ENCODE peak calls at places on chromosome 5, in nine cellular contexts. One of them, this sample, is unnamed.

GRCh38 chr5:138372653-138373052 is 20.2 kb downstream of the KDM3B start:
- DNase-seq in left lobe of liver: no peak
- DNase-seq in stimulated activated CD8-positive, alpha-beta memory T cell treated with anti-CD3 and anti-CD28 coated beads, Interleukin-15, amount 100 ng/mL, for 1 hour: no peak
- DNase-seq in T1000: no peak
- DNase-seq in mesenteric fat pad: no peak
- DNase-seq in fibroblast of the conjunctiva: no peak
- DNase-seq in activated CD8-positive, alpha-beta memory T cell treated with anti-CD3 and anti-CD28 coated beads, Interleukin-2, amount 50 U/mL, for 4 hours: no peak
- DNase-seq in stimulated activated CD4-positive, alpha-beta T cell treated with anti-CD3 and anti-CD28 coated beads, Interleukin-1b, Interleukin-23, amount 100 ng/mL, for 24 hours: no peak
- DNase-seq in CD4-positive, alpha-beta T cell: no peak
- DNase-seq in this sample: no peak

GRCh38 chr5:12704955-12705354 is 800.7 kb upstream of the CTNND2 start:
- DNase-seq in left lobe of liver: no peak
- DNase-seq in stimulated activated CD8-positive, alpha-beta memory T cell treated with anti-CD3 and anti-CD28 coated beads, Interleukin-15, amount 100 ng/mL, for 1 hour: no peak
- DNase-seq in T1000: no peak
- DNase-seq in mesenteric fat pad: no peak
- DNase-seq in fibroblast of the conjunctiva: no peak
- DNase-seq in activated CD8-positive, alpha-beta memory T cell treated with anti-CD3 and anti-CD28 coated beads, Interleukin-2, amount 50 U/mL, for 4 hours: no peak
- DNase-seq in stimulated activated CD4-positive, alpha-beta T cell treated with anti-CD3 and anti-CD28 coated beads, Interleukin-1b, Interleukin-23, amount 100 ng/mL, for 24 hours: no peak
- DNase-seq in CD4-positive, alpha-beta T cell: no peak
- DNase-seq in this sample: no peak

GRCh38 chr5:176837707-176838115 is 27.4 kb downstream of the UNC5A start:
- DNase-seq in left lobe of liver: peak; percentile 79
- DNase-seq in stimulated activated CD8-positive, alpha-beta memory T cell treated with anti-CD3 and anti-CD28 coated beads, Interleukin-15, amount 100 ng/mL, for 1 hour: peak; percentile 36
- DNase-seq in T1000: peak; percentile 68
- DNase-seq in mesenteric fat pad: no peak
- DNase-seq in fibroblast of the conjunctiva: peak; percentile 70
- DNase-seq in activated CD8-positive, alpha-beta memory T cell treated with anti-CD3 and anti-CD28 coated beads, Interleukin-2, amount 50 U/mL, for 4 hours: peak; percentile 60
- DNase-seq in stimulated activated CD4-positive, alpha-beta T cell treated with anti-CD3 and anti-CD28 coated beads, Interleukin-1b, Interleukin-23, amount 100 ng/mL, for 24 hours: peak; percentile 47
- DNase-seq in CD4-positive, alpha-beta T cell: peak; percentile 62
- DNase-seq in this sample: no peak

GRCh38 chr5:170597876-170598275 is 94.1 kb downstream of the KCNIP1 start:
- DNase-seq in left lobe of liver: no peak
- DNase-seq in stimulated activated CD8-positive, alpha-beta memory T cell treated with anti-CD3 and anti-CD28 coated beads, Interleukin-15, amount 100 ng/mL, for 1 hour: no peak
- DNase-seq in T1000: no peak
- DNase-seq in mesenteric fat pad: no peak
- DNase-seq in fibroblast of the conjunctiva: no peak
- DNase-seq in activated CD8-positive, alpha-beta memory T cell treated with anti-CD3 and anti-CD28 coated beads, Interleukin-2, amount 50 U/mL, for 4 hours: no peak
- DNase-seq in stimulated activated CD4-positive, alpha-beta T cell treated with anti-CD3 and anti-CD28 coated beads, Interleukin-1b, Interleukin-23, amount 100 ng/mL, for 24 hours: no peak
- DNase-seq in CD4-positive, alpha-beta T cell: no peak
- DNase-seq in this sample: no peak

GRCh38 chr5:150836703-150837102 is 9.6 kb upstream of the IRGM start:
- DNase-seq in left lobe of liver: no peak
- DNase-seq in stimulated activated CD8-positive, alpha-beta memory T cell treated with anti-CD3 and anti-CD28 coated beads, Interleukin-15, amount 100 ng/mL, for 1 hour: no peak
- DNase-seq in T1000: no peak
- DNase-seq in mesenteric fat pad: no peak
- DNase-seq in fibroblast of the conjunctiva: no peak
- DNase-seq in activated CD8-positive, alpha-beta memory T cell treated with anti-CD3 and anti-CD28 coated beads, Interleukin-2, amount 50 U/mL, for 4 hours: no peak
- DNase-seq in stimulated activated CD4-positive, alpha-beta T cell treated with anti-CD3 and anti-CD28 coated beads, Interleukin-1b, Interleukin-23, amount 100 ng/mL, for 24 hours: no peak
- DNase-seq in CD4-positive, alpha-beta T cell: no peak
- DNase-seq in this sample: no peak

GRCh38 chr5:157267766-157268480 is 2.0 kb downstream of the CYFIP2 start:
- DNase-seq in left lobe of liver: no peak
- DNase-seq in stimulated activated CD8-positive, alpha-beta memory T cell treated with anti-CD3 and anti-CD28 coated beads, Interleukin-15, amount 100 ng/mL, for 1 hour: no peak
- DNase-seq in T1000: no peak
- DNase-seq in mesenteric fat pad: no peak
- DNase-seq in fibroblast of the conjunctiva: no peak
- DNase-seq in activated CD8-positive, alpha-beta memory T cell treated with anti-CD3 and anti-CD28 coated beads, Interleukin-2, amount 50 U/mL, for 4 hours: no peak
- DNase-seq in stimulated activated CD4-positive, alpha-beta T cell treated with anti-CD3 and anti-CD28 coated beads, Interleukin-1b, Interleukin-23, amount 100 ng/mL, for 24 hours: no peak
- DNase-seq in CD4-positive, alpha-beta T cell: no peak
- DNase-seq in this sample: no peak

GRCh38 chr5:40017151-40017550 is 592.4 kb upstream of the DAB2 start:
- DNase-seq in left lobe of liver: no peak
- DNase-seq in stimulated activated CD8-positive, alpha-beta memory T cell treated with anti-CD3 and anti-CD28 coated beads, Interleukin-15, amount 100 ng/mL, for 1 hour: no peak
- DNase-seq in T1000: no peak
- DNase-seq in mesenteric fat pad: no peak
- DNase-seq in fibroblast of the conjunctiva: no peak
- DNase-seq in activated CD8-positive, alpha-beta memory T cell treated with anti-CD3 and anti-CD28 coated beads, Interleukin-2, amount 50 U/mL, for 4 hours: no peak
- DNase-seq in stimulated activated CD4-positive, alpha-beta T cell treated with anti-CD3 and anti-CD28 coated beads, Interleukin-1b, Interleukin-23, amount 100 ng/mL, for 24 hours: no peak
- DNase-seq in CD4-positive, alpha-beta T cell: no peak
- DNase-seq in this sample: no peak

GRCh38 chr5:102713682-102714231 is 41.3 kb upstream of the PAM start:
- DNase-seq in left lobe of liver: no peak
- DNase-seq in stimulated activated CD8-positive, alpha-beta memory T cell treated with anti-CD3 and anti-CD28 coated beads, Interleukin-15, amount 100 ng/mL, for 1 hour: no peak
- DNase-seq in T1000: no peak
- DNase-seq in mesenteric fat pad: no peak
- DNase-seq in fibroblast of the conjunctiva: no peak
- DNase-seq in activated CD8-positive, alpha-beta memory T cell treated with anti-CD3 and anti-CD28 coated beads, Interleukin-2, amount 50 U/mL, for 4 hours: no peak
- DNase-seq in stimulated activated CD4-positive, alpha-beta T cell treated with anti-CD3 and anti-CD28 coated beads, Interleukin-1b, Interleukin-23, amount 100 ng/mL, for 24 hours: no peak
- DNase-seq in CD4-positive, alpha-beta T cell: no peak
- DNase-seq in this sample: no peak

GRCh38 chr5:132504746-132505145 is 14.2 kb upstream of the IRF1 start:
- DNase-seq in left lobe of liver: no peak
- DNase-seq in stimulated activated CD8-positive, alpha-beta memory T cell treated with anti-CD3 and anti-CD28 coated beads, Interleukin-15, amount 100 ng/mL, for 1 hour: no peak
- DNase-seq in T1000: no peak
- DNase-seq in mesenteric fat pad: no peak
- DNase-seq in fibroblast of the conjunctiva: no peak
- DNase-seq in activated CD8-positive, alpha-beta memory T cell treated with anti-CD3 and anti-CD28 coated beads, Interleukin-2, amount 50 U/mL, for 4 hours: no peak
- DNase-seq in stimulated activated CD4-positive, alpha-beta T cell treated with anti-CD3 and anti-CD28 coated beads, Interleukin-1b, Interleukin-23, amount 100 ng/mL, for 24 hours: no peak
- DNase-seq in CD4-positive, alpha-beta T cell: no peak
- DNase-seq in this sample: no peak

GRCh38 chr5:53109041-53109435 is 519 bp downstream of the MOCS2 start:
- DNase-seq in left lobe of liver: peak; percentile 48
- DNase-seq in stimulated activated CD8-positive, alpha-beta memory T cell treated with anti-CD3 and anti-CD28 coated beads, Interleukin-15, amount 100 ng/mL, for 1 hour: no peak
- DNase-seq in T1000: no peak
- DNase-seq in mesenteric fat pad: no peak
- DNase-seq in fibroblast of the conjunctiva: no peak
- DNase-seq in activated CD8-positive, alpha-beta memory T cell treated with anti-CD3 and anti-CD28 coated beads, Interleukin-2, amount 50 U/mL, for 4 hours: no peak
- DNase-seq in stimulated activated CD4-positive, alpha-beta T cell treated with anti-CD3 and anti-CD28 coated beads, Interleukin-1b, Interleukin-23, amount 100 ng/mL, for 24 hours: no peak
- DNase-seq in CD4-positive, alpha-beta T cell: no peak
- DNase-seq in this sample: no peak

GRCh38 chr5:101995585-101995984 is 300.5 kb downstream of the SLCO4C1 start:
- DNase-seq in left lobe of liver: no peak
- DNase-seq in stimulated activated CD8-positive, alpha-beta memory T cell treated with anti-CD3 and anti-CD28 coated beads, Interleukin-15, amount 100 ng/mL, for 1 hour: no peak
- DNase-seq in T1000: no peak
- DNase-seq in mesenteric fat pad: no peak
- DNase-seq in fibroblast of the conjunctiva: no peak
- DNase-seq in activated CD8-positive, alpha-beta memory T cell treated with anti-CD3 and anti-CD28 coated beads, Interleukin-2, amount 50 U/mL, for 4 hours: no peak
- DNase-seq in stimulated activated CD4-positive, alpha-beta T cell treated with anti-CD3 and anti-CD28 coated beads, Interleukin-1b, Interleukin-23, amount 100 ng/mL, for 24 hours: no peak
- DNase-seq in CD4-positive, alpha-beta T cell: no peak
- DNase-seq in this sample: no peak

GRCh38 chr5:60185230-60186104 is 291.9 kb upstream of the PDE4D start:
- DNase-seq in left lobe of liver: no peak
- DNase-seq in stimulated activated CD8-positive, alpha-beta memory T cell treated with anti-CD3 and anti-CD28 coated beads, Interleukin-15, amount 100 ng/mL, for 1 hour: no peak
- DNase-seq in T1000: no peak
- DNase-seq in mesenteric fat pad: no peak
- DNase-seq in fibroblast of the conjunctiva: no peak
- DNase-seq in activated CD8-positive, alpha-beta memory T cell treated with anti-CD3 and anti-CD28 coated beads, Interleukin-2, amount 50 U/mL, for 4 hours: no peak
- DNase-seq in stimulated activated CD4-positive, alpha-beta T cell treated with anti-CD3 and anti-CD28 coated beads, Interleukin-1b, Interleukin-23, amount 100 ng/mL, for 24 hours: no peak
- DNase-seq in CD4-positive, alpha-beta T cell: no peak
- DNase-seq in this sample: no peak

This sample was measured in NCI-H1930.